ENCODE peak calls at places on chromosome 4, in eight cellular contexts. B, I, E, C, P, L, G and V are unnamed samples.

GRCh38 chr4:56118055-56118454 is 169.3 kb downstream of the CEP135 start:
- DNase-seq in B (no peak), I (no peak), E (no peak), C (no peak), P (no peak), L (no peak), G (no peak), V (no peak)

GRCh38 chr4:186743261-186743660 is 19.6 kb upstream of the FAT1 start:
- DNase-seq in B (no peak), I (no peak), E (no peak), C (no peak), P (no peak), L (no peak), G (no peak), V (no peak)

GRCh38 chr4:74006009-74006476 is 7.6 kb upstream of the CXCL5 start:
- DNase-seq in B (peak; percentile 38), I (no peak), E (peak; percentile 37), C (no peak), P (no peak), L (no peak), G (no peak), V (no peak)

GRCh38 chr4:9994246-9994847 is 26.9 kb downstream of the SLC2A9 start:
- DNase-seq in B (no peak), I (no peak), E (no peak), C (no peak), P (no peak), L (no peak), G (no peak), V (no peak)

GRCh38 chr4:52843958-52844357 is 18.2 kb upstream of the RASL11B start:
- DNase-seq in B (no peak), I (no peak), E (no peak), C (no peak), P (no peak), L (no peak), G (no peak), V (no peak)

GRCh38 chr4:2817701-2818350 is 24.9 kb downstream of the SH3BP2 start:
- DNase-seq in B (no peak), I (no peak), E (no peak), C (peak; percentile 60), P (no peak), L (no peak), G (no peak), V (no peak)

GRCh38 chr4:18524667-18525066 is 503.1 kb upstream of the LCORL start:
- DNase-seq in B (no peak), I (no peak), E (no peak), C (no peak), P (no peak), L (no peak), G (no peak), V (no peak)

GRCh38 chr4:74391890-74392478 is 27.0 kb downstream of the EREG start:
- DNase-seq in B (no peak), I (no peak), E (no peak), C (no peak), P (no peak), L (no peak), G (no peak), V (no peak)

GRCh38 chr4:108512615-108513505 is 107.5 kb upstream of the RPL34 start:
- DNase-seq in B (peak; percentile 66), I (peak; percentile 31), E (peak; percentile 11), C (peak; percentile 15), P (peak; percentile 53), L (no peak), G (no peak), V (no peak)

GRCh38 chr4:164204434-164204833 is 549.5 kb upstream of the SMIM31 start:
- DNase-seq in B (peak; percentile 12), I (no peak), E (peak; percentile 3), C (no peak), P (no peak), L (no peak), G (no peak), V (no peak)

GRCh38 chr4:85828295-85828910 is 353.5 kb downstream of the ARHGAP24 start:
- DNase-seq in B (peak; percentile 56), I (no peak), E (no peak), C (no peak), P (no peak), L (no peak), G (no peak), V (no peak)
- H3K4me3 ChIP-seq in B (no peak overlapping the region), I (no peak overlapping the region), E (peak overlapping the region; percentile 35), C (peak overlapping the region; percentile 30), P (no peak overlapping the region), L (peak overlapping the region; percentile 22), G (peak overlapping the region; percentile 40), V (no peak overlapping the region)

GRCh38 chr4:98267498-98267897 is 6.3 kb downstream of the RAP1GDS1 start:
- DNase-seq in B (no peak), I (no peak), E (no peak), C (no peak), P (no peak), L (no peak), G (no peak), V (no peak)

GRCh38 chr4:98260579-98261290 is 449 bp upstream of the RAP1GDS1 start:
- DNase-seq in B (peak; percentile 96), I (peak; percentile 89), E (peak; percentile 95), C (peak; percentile 95), P (peak; percentile 95), L (peak; percentile 96), G (peak; percentile 98), V (peak; percentile 93)

GRCh38 chr4:98260047-98260578 is 1.1 kb upstream of the RAP1GDS1 start:
- DNase-seq in B (peak; percentile 10), I (peak; percentile 13), E (no peak), C (peak; percentile 64), P (peak; percentile 34), L (peak; percentile 82), G (no peak), V (peak; percentile 88)

GRCh38 chr4:98262431-98262830 is 1.2 kb downstream of the RAP1GDS1 start:
- DNase-seq in B (no peak), I (no peak), E (no peak), C (peak; percentile 32), P (no peak), L (no peak), G (no peak), V (no peak)

GRCh38 chr4:98261291-98262271 is at the start of gene RAP1GDS1:
- DNase-seq in B (peak; percentile 71), I (peak; percentile 17), E (peak; percentile 47), C (peak; percentile 34), P (peak; percentile 23), L (peak; percentile 85), G (no peak), V (peak; percentile 57)
- TF ChIP-seq POLR2A in B (no peak), I (no peak), E (peak; percentile 57), C (no peak), P (peak; percentile 15), L (no peak), G (peak; percentile 52), V (no peak)

GRCh38 chr4:115058533-115058932 is 54.9 kb downstream of the NDST4 start:
- DNase-seq in B (no peak), I (no peak), E (no peak), C (no peak), P (no peak), L (no peak), G (no peak), V (no peak)

GRCh38 chr4:115053313-115053712 is 60.1 kb downstream of the NDST4 start:
- DNase-seq in B (no peak), I (no peak), E (no peak), C (no peak), P (no peak), L (no peak), G (no peak), V (no peak)

GRCh38 chr4:115054836-115055235 is 58.6 kb downstream of the NDST4 start:
- DNase-seq in B (no peak), I (no peak), E (no peak), C (no peak), P (no peak), L (no peak), G (no peak), V (no peak)
- TF ChIP-seq CTCF in B (no peak), I (no peak), E (no peak), C (no peak), P (no peak), L (no peak), G (no peak), V (no peak)

DNA sequence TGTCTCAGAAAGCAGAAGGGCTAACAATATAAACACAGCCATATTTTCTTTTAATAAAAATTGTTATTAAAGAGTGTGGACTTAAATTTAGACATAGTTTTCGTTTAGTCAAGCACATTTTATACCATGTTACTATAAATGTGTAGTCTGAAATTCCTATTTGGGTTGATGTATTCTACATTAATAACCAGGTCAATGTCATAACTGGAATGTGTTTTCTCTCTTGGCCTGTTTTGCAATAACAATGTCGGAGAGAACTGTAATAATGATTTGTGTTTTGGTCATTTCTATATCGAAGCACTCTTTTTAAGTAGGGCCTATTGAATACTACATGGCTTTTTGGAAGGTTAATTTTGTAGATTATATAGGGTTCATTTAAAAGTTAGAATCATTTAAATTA is 5.5 kb downstream of the USO1 start:
- DNase-seq in B (no peak), I (no peak), E (no peak), C (no peak), P (no peak), L (no peak), G (no peak), V (no peak)
- H3K4me3 ChIP-seq in B (no peak overlapping the region), I (no peak overlapping the region), E (no peak overlapping the region), C (no peak overlapping the region), P (no peak overlapping the region), L (no peak overlapping the region), G (peak overlapping the region; percentile 21), V (no peak overlapping the region)